ENCODE peak calls at places on chromosomes 4 and X, in seven cellular contexts. One of them, this sample, is unnamed.

GRCh38 chr4:158253350-158253980 is 43.2 kb downstream of the TMEM144 start:
- DNase-seq in SK-N-SH: peak; percentile 48
- DNase-seq in GM12878: no peak
- DNase-seq in HepG2: peak; percentile 53
- DNase-seq in H1: no peak
- DNase-seq in HCT116: peak; percentile 27
- DNase-seq in K562: no peak
- DNase-seq in this sample: peak; percentile 66

GRCh38 chr4:5710962-5711478 is at the start of gene EVC:
- DNase-seq in SK-N-SH: peak; percentile 90
- DNase-seq in GM12878: no peak
- DNase-seq in HepG2: peak; percentile 54
- DNase-seq in H1: no peak
- DNase-seq in HCT116: no peak
- DNase-seq in K562: peak; percentile 37
- DNase-seq in this sample: peak; percentile 81

GRCh38 chr4:148786699-148787098 is 344.5 kb upstream of the NR3C2 start:
- DNase-seq in SK-N-SH: no peak
- DNase-seq in GM12878: no peak
- DNase-seq in HepG2: no peak
- DNase-seq in H1: no peak
- DNase-seq in HCT116: no peak
- DNase-seq in K562: no peak
- DNase-seq in this sample: no peak

GRCh38 chr4:73798842-73799241 is 37.6 kb upstream of the CXCL6 start:
- DNase-seq in SK-N-SH: no peak
- DNase-seq in GM12878: no peak
- DNase-seq in HepG2: no peak
- DNase-seq in H1: no peak
- DNase-seq in HCT116: no peak
- DNase-seq in K562: no peak
- DNase-seq in this sample: no peak

GRCh38 chrX:30649859-30650258 is 3.4 kb upstream of the GK start:
- DNase-seq in SK-N-SH: no peak
- DNase-seq in GM12878: no peak
- DNase-seq in HepG2: peak; percentile 94
- DNase-seq in H1: no peak
- DNase-seq in HCT116: no peak
- DNase-seq in K562: no peak
- DNase-seq in this sample: no peak

GRCh38 chrX:114058988-114059418 is 524.9 kb upstream of the HTR2C start:
- DNase-seq in SK-N-SH: no peak
- DNase-seq in GM12878: no peak
- DNase-seq in HepG2: no peak
- DNase-seq in H1: no peak
- DNase-seq in HCT116: no peak
- DNase-seq in K562: no peak
- DNase-seq in this sample: no peak

GRCh38 chrX:130173190-130173895 is 1.6 kb downstream of the RAB33A start:
- DNase-seq in SK-N-SH: no peak
- DNase-seq in GM12878: peak; percentile 56
- DNase-seq in HepG2: no peak
- DNase-seq in H1: no peak
- DNase-seq in HCT116: no peak
- DNase-seq in K562: peak; percentile 50
- DNase-seq in this sample: no peak

GRCh38 chrX:106898462-106898861 is 4.7 kb downstream of the RIPPLY1 start:
- DNase-seq in SK-N-SH: peak; percentile 14
- DNase-seq in GM12878: peak; percentile 16
- DNase-seq in HepG2: peak; percentile 80
- DNase-seq in H1: no peak
- DNase-seq in HCT116: no peak
- DNase-seq in K562: peak; percentile 22
- DNase-seq in this sample: peak; percentile 53

GRCh38 chr4:143667461-143667860 is 33.0 kb downstream of the FREM3 start:
- DNase-seq in SK-N-SH: peak; percentile 9
- DNase-seq in GM12878: no peak
- DNase-seq in HepG2: no peak
- DNase-seq in H1: no peak
- DNase-seq in HCT116: no peak
- DNase-seq in K562: no peak
- DNase-seq in this sample: no peak

GRCh38 chrX:133655262-133655913 is 240.1 kb upstream of the GPC4 start:
- DNase-seq in SK-N-SH: no peak
- DNase-seq in GM12878: no peak
- DNase-seq in HepG2: no peak
- DNase-seq in H1: no peak
- DNase-seq in HCT116: no peak
- DNase-seq in K562: no peak
- DNase-seq in this sample: no peak

GRCh38 chrX:20521245-20521644 is 254.5 kb upstream of the RPS6KA3 start:
- DNase-seq in SK-N-SH: no peak
- DNase-seq in GM12878: no peak
- DNase-seq in HepG2: no peak
- DNase-seq in H1: no peak
- DNase-seq in HCT116: no peak
- DNase-seq in K562: no peak
- DNase-seq in this sample: no peak

GRCh38 chrX:52995974-52996304 is 37.6 kb upstream of the FAM156A start:
- DNase-seq in SK-N-SH: no peak
- DNase-seq in GM12878: no peak
- DNase-seq in HepG2: no peak
- DNase-seq in H1: no peak
- DNase-seq in HCT116: no peak
- DNase-seq in K562: no peak
- DNase-seq in this sample: no peak

GRCh38 chr4:113157086-113157857 is 107.8 kb downstream of the ANK2 start:
- DNase-seq in SK-N-SH: no peak
- DNase-seq in GM12878: no peak
- DNase-seq in HepG2: no peak
- DNase-seq in H1: no peak
- DNase-seq in HCT116: no peak
- DNase-seq in K562: no peak
- DNase-seq in this sample: no peak
- TF ChIP-seq JUND in SK-N-SH: no peak
- TF ChIP-seq JUND in GM12878: no peak
- TF ChIP-seq JUND in HepG2: no peak
- TF ChIP-seq JUND in H1: no peak
- TF ChIP-seq JUND in HCT116: no peak
- TF ChIP-seq JUND in K562: no peak
- TF ChIP-seq JUND in this sample: no peak

DNA sequence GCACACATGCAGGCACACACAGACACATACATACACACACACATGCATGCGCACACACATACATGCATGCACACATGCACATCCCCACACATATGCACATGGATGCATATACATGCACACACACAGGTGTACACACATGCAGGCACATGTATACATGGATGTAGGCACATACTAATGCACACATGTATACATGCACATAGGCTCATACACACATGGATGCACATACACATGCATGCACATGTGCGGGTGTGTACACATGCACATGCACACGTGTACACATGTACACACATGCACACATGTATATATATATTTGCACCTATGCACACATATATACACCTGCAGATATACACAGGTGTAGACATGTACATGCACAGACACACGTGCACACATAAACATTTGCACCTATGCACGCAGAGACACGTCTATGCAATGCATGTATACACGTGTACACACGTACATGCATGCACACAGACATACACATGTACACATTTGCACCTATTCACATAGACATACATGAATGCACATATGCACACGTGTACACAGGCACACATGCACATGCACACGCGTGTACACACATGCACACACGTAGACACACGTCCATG is 4.0 kb downstream of the PLCXD1 start:
- DNase-seq in SK-N-SH: no peak
- DNase-seq in GM12878: no peak
- DNase-seq in HepG2: no peak
- DNase-seq in H1: no peak
- DNase-seq in HCT116: no peak
- DNase-seq in K562: no peak
- DNase-seq in this sample: no peak
- TF ChIP-seq JUND in SK-N-SH: no peak
- TF ChIP-seq JUND in GM12878: no peak
- TF ChIP-seq JUND in HepG2: no peak
- TF ChIP-seq JUND in H1: no peak
- TF ChIP-seq JUND in HCT116: no peak
- TF ChIP-seq JUND in K562: no peak
- TF ChIP-seq JUND in this sample: no peak

DNA sequence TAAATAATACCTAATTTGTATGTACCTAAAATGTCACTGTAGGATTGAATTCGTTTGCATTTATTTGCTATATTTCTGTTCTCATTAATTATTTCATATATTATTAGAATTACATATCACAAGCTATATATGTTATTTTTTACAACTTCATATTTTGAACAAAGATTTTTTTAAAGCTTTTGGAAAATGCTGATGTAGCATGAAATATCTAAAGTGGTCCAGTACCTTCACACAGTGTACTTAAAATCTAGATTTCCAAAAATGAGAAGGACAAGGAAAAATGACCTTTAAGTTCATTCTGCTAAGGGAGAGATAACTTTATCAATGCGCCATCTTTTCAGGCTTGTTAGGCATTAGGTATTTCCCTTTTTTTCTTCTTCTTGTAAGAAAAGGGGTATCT is 71.8 kb downstream of the LARP7 start:
- DNase-seq in SK-N-SH: no peak
- DNase-seq in GM12878: no peak
- DNase-seq in HepG2: no peak
- DNase-seq in H1: no peak
- DNase-seq in HCT116: no peak
- DNase-seq in K562: no peak
- DNase-seq in this sample: no peak
- TF ChIP-seq JUND in SK-N-SH: no peak
- TF ChIP-seq JUND in GM12878: no peak
- TF ChIP-seq JUND in HepG2: no peak
- TF ChIP-seq JUND in H1: no peak
- TF ChIP-seq JUND in HCT116: no peak
- TF ChIP-seq JUND in K562: no peak
- TF ChIP-seq JUND in this sample: no peak

GRCh38 chr4:147447820-147448219 is 33.1 kb upstream of the EDNRA start:
- DNase-seq in SK-N-SH: no peak
- DNase-seq in GM12878: no peak
- DNase-seq in HepG2: no peak
- DNase-seq in H1: no peak
- DNase-seq in HCT116: no peak
- DNase-seq in K562: no peak
- DNase-seq in this sample: no peak
- TF ChIP-seq JUND in SK-N-SH: no peak
- TF ChIP-seq JUND in GM12878: no peak
- TF ChIP-seq JUND in HepG2: no peak
- TF ChIP-seq JUND in H1: no peak
- TF ChIP-seq JUND in HCT116: no peak
- TF ChIP-seq JUND in K562: no peak
- TF ChIP-seq JUND in this sample: no peak

This sample was measured in T47D.